ENCODE peak calls at places on chromosome 4, in four cellular contexts. One of them, this sample, is unnamed.

GRCh38 chr4:30537462-30537861 is 182.7 kb upstream of the PCDH7 start:
- DNase-seq in HepG2: no peak
- DNase-seq in K562: no peak
- DNase-seq in GM12878: no peak
- DNase-seq in this sample: no peak

GRCh38 chr4:15920723-15921591 is 17.6 kb downstream of the FGFBP1 start:
- DNase-seq in K562: no peak
- DNase-seq in GM12878: no peak
- DNase-seq in HepG2: no peak
- DNase-seq in this sample: no peak

GRCh38 chr4:61376301-61376700 is 176.2 kb downstream of the ADGRL3 start:
- DNase-seq in GM12878: no peak
- DNase-seq in K562: no peak
- DNase-seq in HepG2: no peak
- DNase-seq in this sample: no peak

GRCh38 chr4:184000457-184001395 is 95.6 kb downstream of the STOX2 start:
- DNase-seq in GM12878: no peak
- DNase-seq in K562: no peak
- DNase-seq in HepG2: no peak
- DNase-seq in this sample: no peak

GRCh38 chr4:17578482-17578891 is 1.5 kb downstream of the LAP3 start:
- DNase-seq in GM12878: peak
- DNase-seq in HepG2: no peak
- DNase-seq in K562: no peak
- DNase-seq in this sample: no peak

GRCh38 chr4:119207051-119207450 is 5.5 kb upstream of the USP53 start:
- DNase-seq in GM12878: no peak
- DNase-seq in HepG2: no peak
- DNase-seq in K562: no peak
- DNase-seq in this sample: no peak

GRCh38 chr4:146095091-146095690 is 80.3 kb upstream of the LSM6 start:
- DNase-seq in GM12878: no peak
- DNase-seq in HepG2: peak
- DNase-seq in K562: peak
- DNase-seq in this sample: peak

GRCh38 chr4:98710831-98711230 is 52.4 kb upstream of the TSPAN5 start:
- DNase-seq in HepG2: no peak
- DNase-seq in GM12878: no peak
- DNase-seq in K562: no peak
- DNase-seq in this sample: no peak

GRCh38 chr4:2254665-2255500 is 7.0 kb downstream of the MXD4 start:
- DNase-seq in GM12878: no peak
- DNase-seq in HepG2: no peak
- DNase-seq in K562: no peak
- DNase-seq in this sample: no peak

GRCh38 chr4:183955666-183956065 is 50.6 kb downstream of the STOX2 start:
- DNase-seq in HepG2: no peak
- DNase-seq in GM12878: no peak
- DNase-seq in K562: no peak
- DNase-seq in this sample: no peak

GRCh38 chr4:153485860-153486259 is 19.7 kb downstream of the TMEM131L start:
- DNase-seq in HepG2: no peak
- DNase-seq in GM12878: no peak
- DNase-seq in K562: no peak
- DNase-seq in this sample: no peak

GRCh38 chr4:28073860-28074555 is 1213.4 kb downstream of the STIM2 start:
- DNase-seq in HepG2: peak
- DNase-seq in K562: no peak
- DNase-seq in GM12878: no peak
- DNase-seq in this sample: no peak
- TF ChIP-seq FOXM1 in HepG2: no peak
- TF ChIP-seq FOXM1 in K562: no peak
- TF ChIP-seq FOXM1 in GM12878: no peak
- TF ChIP-seq FOXM1 in this sample: no peak

GRCh38 chr4:163895369-163896005 is 401.0 kb downstream of the TMA16 start:
- DNase-seq in HepG2: no peak
- DNase-seq in GM12878: no peak
- DNase-seq in K562: no peak
- DNase-seq in this sample: no peak
- TF ChIP-seq FOXK2 in HepG2: no peak
- TF ChIP-seq FOXK2 in GM12878: no peak
- TF ChIP-seq FOXK2 in K562: no peak
- TF ChIP-seq FOXK2 in this sample: no peak

DNA sequence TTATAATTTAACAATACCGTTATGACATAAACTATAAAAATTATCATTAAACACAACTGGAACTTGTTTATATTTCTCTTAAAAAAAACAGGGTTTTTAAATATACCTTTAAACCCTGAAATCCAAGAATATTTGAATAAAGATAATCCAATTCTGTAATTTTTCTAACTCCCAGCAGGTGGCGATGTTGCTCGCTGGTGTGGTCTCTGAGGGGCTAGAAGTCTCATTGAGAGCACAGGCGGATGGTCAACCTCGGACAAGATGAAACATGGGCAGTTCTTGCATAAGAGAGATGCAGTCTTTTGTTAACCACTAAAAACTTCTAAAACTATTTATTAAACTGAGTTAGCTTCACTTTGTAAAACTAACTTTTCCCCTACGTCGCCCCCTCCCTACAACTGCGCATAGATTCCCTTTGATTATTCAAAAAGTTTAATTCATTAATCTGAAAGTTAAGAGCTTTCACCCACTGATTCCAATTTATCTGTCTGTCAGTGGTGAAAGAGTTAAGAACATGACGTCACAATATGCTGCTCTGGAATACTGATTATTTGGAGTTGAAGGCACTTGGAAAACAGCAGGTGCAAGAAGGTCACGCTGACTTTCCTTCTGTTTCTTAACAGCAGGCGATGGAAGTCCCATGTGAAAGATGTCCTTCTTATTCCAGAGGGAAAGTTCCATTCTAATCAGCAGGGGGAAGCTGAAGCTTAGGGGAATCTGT is 29.5 kb downstream of the DMP1 start:
- DNase-seq in HepG2: peak
- DNase-seq in GM12878: peak
- DNase-seq in K562: peak
- DNase-seq in this sample: peak
- TF ChIP-seq SP1 in HepG2: no peak
- TF ChIP-seq SP1 in GM12878: no peak
- TF ChIP-seq SP1 in K562: no peak
- TF ChIP-seq SP1 in this sample: no peak

GRCh38 chr4:123517971-123518370 is 121.4 kb downstream of the SPRY1 start:
- DNase-seq in GM12878: no peak
- DNase-seq in K562: no peak
- DNase-seq in HepG2: no peak
- DNase-seq in this sample: no peak
- TF ChIP-seq FOXM1 in GM12878: no peak
- TF ChIP-seq FOXM1 in K562: no peak
- TF ChIP-seq FOXM1 in HepG2: no peak
- TF ChIP-seq FOXM1 in this sample: no peak

DNA sequence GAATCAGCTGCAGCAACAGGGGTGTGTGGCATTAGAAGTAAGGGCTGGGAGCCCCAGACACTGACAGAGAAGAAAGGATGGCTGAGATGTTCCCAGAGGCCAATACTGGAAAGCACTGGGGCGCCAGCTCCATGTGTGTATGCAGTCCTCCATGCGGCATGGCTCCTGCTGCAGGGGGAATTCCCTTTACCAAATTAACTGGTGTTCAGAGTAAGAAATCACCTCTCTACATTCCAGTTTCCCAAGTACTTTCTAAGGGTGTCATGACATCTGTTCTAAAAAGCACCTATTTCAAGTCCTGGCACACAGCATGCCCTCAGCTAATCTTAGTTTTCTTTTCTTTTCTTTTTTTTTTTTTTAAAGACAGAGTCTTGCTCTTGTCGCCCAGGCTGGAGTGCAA is 98.0 kb downstream of the MAML3 start:
- DNase-seq in GM12878: no peak
- DNase-seq in K562: no peak
- DNase-seq in HepG2: no peak
- DNase-seq in this sample: no peak
- TF ChIP-seq FOXK2 in GM12878: no peak
- TF ChIP-seq FOXK2 in K562: no peak
- TF ChIP-seq FOXK2 in HepG2: no peak
- TF ChIP-seq FOXK2 in this sample: no peak

GRCh38 chr4:113827285-113827684 is 65.7 kb upstream of the CAMK2D start:
- DNase-seq in GM12878: no peak
- DNase-seq in K562: no peak
- DNase-seq in HepG2: no peak
- DNase-seq in this sample: no peak
- TF ChIP-seq SP1 in GM12878: no peak
- TF ChIP-seq SP1 in K562: no peak
- TF ChIP-seq SP1 in HepG2: no peak
- TF ChIP-seq SP1 in this sample: no peak

GRCh38 chr4:107997794-107998193 is 8.1 kb downstream of the HADH start:
- DNase-seq in HepG2: no peak
- DNase-seq in K562: no peak
- DNase-seq in GM12878: no peak
- DNase-seq in this sample: no peak
- TF ChIP-seq FOXM1 in HepG2: no peak
- TF ChIP-seq FOXM1 in K562: no peak
- TF ChIP-seq FOXM1 in GM12878: no peak
- TF ChIP-seq FOXM1 in this sample: no peak

GRCh38 chr4:163193717-163194116 is 27.0 kb upstream of the NAF1 start:
- DNase-seq in HepG2: no peak
- DNase-seq in K562: no peak
- DNase-seq in GM12878: no peak
- DNase-seq in this sample: no peak

GRCh38 chr4:163195247-163195765 is 28.6 kb upstream of the NAF1 start:
- DNase-seq in K562: peak
- DNase-seq in GM12878: no peak
- DNase-seq in HepG2: no peak
- DNase-seq in this sample: no peak

GRCh38 chr4:163196904-163197505 is 30.3 kb upstream of the NAF1 start:
- DNase-seq in HepG2: no peak
- DNase-seq in GM12878: no peak
- DNase-seq in K562: no peak
- DNase-seq in this sample: no peak

GRCh38 chr4:163194593-163194992 is 27.9 kb upstream of the NAF1 start:
- DNase-seq in GM12878: no peak
- DNase-seq in K562: no peak
- DNase-seq in HepG2: no peak
- DNase-seq in this sample: no peak

DNA sequence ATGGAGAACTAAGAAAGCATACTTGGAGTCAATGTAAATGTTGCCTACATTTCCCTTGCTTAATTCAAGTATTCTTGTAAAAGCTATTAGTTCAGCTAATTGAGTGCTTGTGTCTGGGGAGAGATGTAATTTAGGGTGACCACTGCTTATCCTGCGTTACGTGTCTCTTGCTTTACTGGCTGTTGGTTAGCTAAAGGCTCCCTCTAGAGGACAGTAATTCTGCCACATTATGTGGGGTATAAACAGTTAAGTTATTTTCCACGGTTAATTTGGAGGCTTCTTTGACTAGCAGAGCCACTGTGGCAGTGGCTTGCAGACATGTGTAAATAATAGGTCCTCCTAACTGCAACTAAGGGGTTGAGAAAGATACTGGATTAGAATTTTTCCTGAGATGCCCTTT is 25.3 kb upstream of the NAF1 start:
- DNase-seq in K562: peak
- DNase-seq in HepG2: peak
- DNase-seq in GM12878: no peak
- DNase-seq in this sample: peak
- TF ChIP-seq FOXK2 in K562: no peak
- TF ChIP-seq FOXK2 in HepG2: no peak
- TF ChIP-seq FOXK2 in GM12878: no peak
- TF ChIP-seq FOXK2 in this sample: no peak

GRCh38 chr4:95086532-95086931 is 328.8 kb downstream of the BMPR1B start:
- DNase-seq in K562: no peak
- DNase-seq in GM12878: no peak
- DNase-seq in HepG2: no peak
- DNase-seq in this sample: no peak
- TF ChIP-seq SP1 in K562: no peak
- TF ChIP-seq SP1 in GM12878: no peak
- TF ChIP-seq SP1 in HepG2: no peak
- TF ChIP-seq SP1 in this sample: no peak

GRCh38 chr4:27397886-27398285 is 537.2 kb downstream of the STIM2 start:
- DNase-seq in HepG2: no peak
- DNase-seq in K562: no peak
- DNase-seq in GM12878: no peak
- DNase-seq in this sample: no peak
- TF ChIP-seq FOXM1 in HepG2: no peak
- TF ChIP-seq FOXM1 in K562: no peak
- TF ChIP-seq FOXM1 in GM12878: no peak
- TF ChIP-seq FOXM1 in this sample: no peak

This sample was measured in HEK293T.